ENCODE peak calls at places on chromosomes 1 and 21, in seven cellular contexts. A is GM03348, P is mucosa of descending colon, Y is NCI-H1092 treated with DMSO at 0.1 percent for 48 hours, X is right lobe of liver, J is lower lobe of right lung, H is kidney epithelial cell. V is an unnamed sample.

GRCh38 chr1:99570486-99571089 is 75.3 kb upstream of the PALMD start:
- DNase-seq in A (no peak), P (no peak), Y (no peak), X (no peak), J (no peak), H (no peak), V (no peak)

GRCh38 chr1:11321656-11322491 is 48.9 kb downstream of the UBIAD1 start:
- DNase-seq in A (no peak), P (no peak), Y (peak), X (no peak), J (no peak), H (no peak), V (no peak)

GRCh38 chr1:180155202-180155682 is 573 bp downstream of the QSOX1 start:
- DNase-seq in A (peak), P (no peak), Y (peak), X (peak), J (no peak), H (no peak), V (peak)

GRCh38 chr1:67611841-67612240 is 73.2 kb upstream of the GADD45A start:
- DNase-seq in A (no peak), P (no peak), Y (no peak), X (no peak), J (no peak), H (no peak), V (no peak)

GRCh38 chr1:152954436-152954835 is 7.4 kb downstream of the SPRR5 start:
- DNase-seq in A (no peak), P (no peak), Y (no peak), X (no peak), J (no peak), H (no peak), V (no peak)

GRCh38 chr1:11044086-11044848 is 2.8 kb downstream of the MASP2 start:
- DNase-seq in A (no peak), P (no peak), Y (no peak), X (no peak), J (no peak), H (no peak), V (no peak)

GRCh38 chr21:36859744-36860501 is 106.5 kb downstream of the HLCS start:
- DNase-seq in A (peak), P (peak), Y (no peak), X (peak), J (peak), H (no peak), V (peak)

GRCh38 chr1:75708910-75709309 is 15.6 kb upstream of the ACADM start:
- DNase-seq in A (no peak), P (no peak), Y (no peak), X (no peak), J (no peak), H (no peak), V (no peak)

GRCh38 chr1:31742462-31743212 is 21.5 kb downstream of the ADGRB2 start:
- DNase-seq in A (no peak), P (no peak), Y (no peak), X (no peak), J (no peak), H (no peak), V (no peak)

GRCh38 chr1:236176337-236177336 is 34.3 kb downstream of the GPR137B start:
- DNase-seq in A (no peak), P (no peak), Y (no peak), X (no peak), J (no peak), H (peak), V (no peak)

GRCh38 chr1:144551543-144552424 is 40.9 kb upstream of the PPIAL4F start:
- DNase-seq in A (peak), P (peak), Y (peak), X (peak), J (peak), H (no peak), V (peak)

GRCh38 chr1:180917306-180918065 is 4.8 kb downstream of the KIAA1614 start:
- DNase-seq in A (no peak), P (no peak), Y (no peak), X (no peak), J (no peak), H (no peak), V (no peak)

GRCh38 chr1:53526451-53527101 is 67.4 kb downstream of the DMRTB1 start:
- DNase-seq in A (peak), P (no peak), Y (peak), X (no peak), J (peak), H (no peak), V (no peak)

GRCh38 chr1:85142753-85143152 is 58.1 kb downstream of the SYDE2 start:
- DNase-seq in A (no peak), P (no peak), Y (no peak), X (peak), J (no peak), H (no peak), V (no peak)

GRCh38 chr1:29633784-29634183 is 397.5 kb downstream of the PTPRU start:
- DNase-seq in A (no peak), P (no peak), Y (peak), X (no peak), J (no peak), H (no peak), V (no peak)

GRCh38 chr1:17212487-17213121 is 7.7 kb downstream of the PADI1 start:
- DNase-seq in A (peak), P (peak), Y (no peak), X (peak), J (peak), H (no peak), V (no peak)

GRCh38 chr1:228098323-228098931 is 4.7 kb downstream of the C1orf35 start:
- DNase-seq in A (no peak), P (no peak), Y (no peak), X (no peak), J (no peak), H (no peak), V (no peak)

GRCh38 chr1:85275701-85276289 is 637 bp downstream of the BCL10 start:
- DNase-seq in A (no peak), P (no peak), Y (no peak), X (no peak), J (no peak), H (no peak), V (peak)

GRCh38 chr1:51768971-51769601 is 109.4 kb downstream of the NRDC start:
- DNase-seq in A (peak), P (no peak), Y (peak), X (no peak), J (no peak), H (no peak), V (peak)

GRCh38 chr1:200610846-200611245 is 9.7 kb downstream of the KIF14 start:
- DNase-seq in A (peak), P (no peak), Y (no peak), X (no peak), J (no peak), H (no peak), V (no peak)

GRCh38 chr1:151006331-151007052 is at the start of gene MINDY1:
- DNase-seq in A (peak), P (peak), Y (peak), X (peak), J (peak), H (peak), V (peak)

GRCh38 chr1:34681481-34682451 is 73.1 kb upstream of the GJB5 start:
- DNase-seq in A (peak), P (no peak), Y (peak), X (no peak), J (no peak), H (no peak), V (peak)

GRCh38 chr1:77378723-77379533 is 97.1 kb downstream of the AK5 start:
- DNase-seq in A (no peak), P (no peak), Y (no peak), X (no peak), J (no peak), H (no peak), V (no peak)

GRCh38 chr1:18893120-18893519 is 9.2 kb downstream of the ALDH4A1 start:
- DNase-seq in A (no peak), P (no peak), Y (no peak), X (no peak), J (no peak), H (no peak), V (no peak)

GRCh38 chr21:21101911-21102310 is 103.7 kb downstream of the NCAM2 start:
- DNase-seq in A (no peak), P (no peak), Y (peak), X (no peak), J (no peak), H (no peak), V (no peak)

GRCh38 chr1:203488539-203488938 is 5.4 kb upstream of the OPTC start:
- DNase-seq in A (no peak), P (no peak), Y (no peak), X (no peak), J (no peak), H (no peak), V (no peak)

GRCh38 chr21:43467785-43468184 is 40.9 kb upstream of the SIK1 start:
- DNase-seq in A (no peak), P (peak), Y (no peak), X (no peak), J (peak), H (no peak), V (no peak)

GRCh38 chr1:34292472-34292871 is 115.8 kb downstream of the C1orf94 start:
- DNase-seq in A (no peak), P (no peak), Y (no peak), X (no peak), J (no peak), H (no peak), V (no peak)

GRCh38 chr1:234980657-234981396 is 147.8 kb downstream of the TOMM20 start:
- DNase-seq in A (peak), P (peak), Y (no peak), X (peak), J (peak), H (no peak), V (peak)

GRCh38 chr1:240091614-240092300 is at the start of gene FMN2:
- DNase-seq in A (peak), P (no peak), Y (peak), X (no peak), J (no peak), H (no peak), V (peak)

GRCh38 chr21:41045534-41046268 is 122.3 kb upstream of the BACE2 start:
- DNase-seq in A (no peak), P (no peak), Y (peak), X (no peak), J (peak), H (no peak), V (no peak)

GRCh38 chr1:191343816-191344215 is 814.4 kb upstream of the RGS18 start:
- DNase-seq in A (no peak), P (no peak), Y (no peak), X (no peak), J (no peak), H (peak), V (no peak)

GRCh38 chr1:24112381-24113169 is 640 bp upstream of the MYOM3 start:
- DNase-seq in A (peak), P (peak), Y (peak), X (peak), J (peak), H (peak), V (peak)